ENCODE peak calls at places on chromosomes 4 and X, in four cellular contexts. J is IMR-90, O is ascending aorta, A is psoas muscle. L is an unnamed sample.

GRCh38 chrX:19193584-19193983 is 71.3 kb upstream of the ADGRG2 start:
- DNase-seq in J (no peak), O (no peak), A (no peak), L (no peak)

GRCh38 chr4:24569662-24570061 is 14.7 kb downstream of the DHX15 start:
- DNase-seq in A (no peak), O (no peak), J (no peak), L (no peak)

GRCh38 chr4:88843067-88843723 is 145.6 kb upstream of the NAP1L5 start:
- DNase-seq in J (peak), A (no peak), O (no peak), L (no peak)

GRCh38 chr4:143559757-143560147 is 46.2 kb downstream of the SMARCA5 start:
- DNase-seq in J (no peak), A (no peak), O (no peak), L (no peak)

GRCh38 chr4:104907074-104907649 is 239.5 kb upstream of the TET2 start:
- DNase-seq in O (no peak), J (no peak), A (no peak), L (no peak)

GRCh38 chr4:109313168-109314133 is 11.0 kb upstream of the COL25A1 start:
- DNase-seq in O (no peak), A (no peak), J (no peak), L (no peak)

GRCh38 chr4:122612540-122612939 is 8.3 kb downstream of the IL21 start:
- DNase-seq in J (peak), A (no peak), O (no peak), L (no peak)

GRCh38 chr4:80145739-80146138 is 51.6 kb upstream of the PRDM8 start:
- DNase-seq in A (no peak), J (no peak), O (no peak), L (no peak)

GRCh38 chr4:5361968-5362367 is 310.7 kb downstream of the STK32B start:
- DNase-seq in A (no peak), O (no peak), J (peak), L (no peak)

GRCh38 chrX:119218198-119218597 is 17.9 kb upstream of the PGRMC1 start:
- DNase-seq in J (peak), A (no peak), O (no peak), L (no peak)

GRCh38 chr4:53703267-53703655 is 112.0 kb upstream of the LNX1 start:
- DNase-seq in O (no peak), A (no peak), J (no peak), L (no peak)
- H3K4me3 ChIP-seq in O (peak), A (peak), J (no peak), L (peak)

GRCh38 chr4:124785645-124786044 is 73.1 kb upstream of the ANKRD50 start:
- DNase-seq in A (no peak), J (no peak), O (no peak), L (no peak)

GRCh38 chr4:124783847-124784246 is 71.3 kb upstream of the ANKRD50 start:
- DNase-seq in O (no peak), A (no peak), J (peak), L (no peak)
- H3K27ac ChIP-seq in O (no peak), A (no peak), J (peak), L (no peak)

GRCh38 chr4:8863759-8864682 is 7.6 kb downstream of the HMX1 start:
- DNase-seq in A (no peak), O (no peak), J (no peak), L (no peak)

GRCh38 chr4:8860892-8861575 is 10.6 kb downstream of the HMX1 start:
- DNase-seq in O (no peak), J (no peak), A (no peak), L (no peak)

GRCh38 chr4:8862800-8863758 is 8.6 kb downstream of the HMX1 start:
- DNase-seq in A (no peak), J (no peak), O (no peak), L (no peak)

GRCh38 chr4:8861576-8862279 is 9.9 kb downstream of the HMX1 start:
- DNase-seq in A (no peak), O (no peak), J (no peak), L (no peak)

DNA sequence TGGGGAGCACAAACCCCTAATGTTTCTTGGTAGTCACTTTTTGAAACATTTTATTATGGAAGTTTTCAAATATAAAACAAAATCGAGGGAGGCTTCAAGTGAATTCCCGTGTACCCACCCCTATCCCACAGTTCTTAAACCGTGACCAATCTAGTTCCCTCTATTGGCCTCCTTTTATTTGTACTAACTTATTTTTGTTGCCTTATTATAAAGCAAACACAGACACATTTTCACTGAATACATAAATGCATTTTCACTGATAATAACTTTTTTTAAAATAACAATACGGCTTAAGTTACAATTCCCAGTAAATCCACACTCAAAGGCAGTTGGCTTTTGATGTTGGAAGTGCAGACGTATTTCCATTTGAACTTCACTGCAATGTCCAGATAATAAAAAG is 9.3 kb downstream of the HMX1 start:
- DNase-seq in J (no peak), A (no peak), O (no peak), L (no peak)
- H3K4me3 ChIP-seq in J (no peak), A (no peak), O (no peak), L (no peak)

DNA sequence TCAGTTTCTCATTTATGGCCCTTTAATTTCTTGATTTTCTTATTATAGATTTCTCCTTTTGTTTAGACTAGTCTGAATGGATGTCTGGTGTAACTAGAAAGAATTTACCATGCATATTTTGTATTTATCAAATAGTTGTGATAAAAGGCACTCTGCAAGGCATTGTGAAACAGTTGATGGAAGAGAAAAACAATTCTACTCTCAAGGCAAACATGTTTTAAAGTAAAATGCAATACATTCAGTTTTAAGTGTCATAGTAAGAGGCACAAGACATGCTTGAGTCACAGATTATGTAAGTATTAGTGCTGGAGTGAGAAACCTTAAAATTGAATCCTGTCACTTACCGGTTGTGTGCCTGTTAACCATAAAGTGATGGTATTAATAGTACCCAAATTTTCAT is 283.3 kb upstream of the DKK2 start:
- DNase-seq in O (no peak), A (no peak), J (no peak), L (no peak)
- H3K27ac ChIP-seq in O (no peak), A (no peak), J (no peak), L (no peak)

DNA sequence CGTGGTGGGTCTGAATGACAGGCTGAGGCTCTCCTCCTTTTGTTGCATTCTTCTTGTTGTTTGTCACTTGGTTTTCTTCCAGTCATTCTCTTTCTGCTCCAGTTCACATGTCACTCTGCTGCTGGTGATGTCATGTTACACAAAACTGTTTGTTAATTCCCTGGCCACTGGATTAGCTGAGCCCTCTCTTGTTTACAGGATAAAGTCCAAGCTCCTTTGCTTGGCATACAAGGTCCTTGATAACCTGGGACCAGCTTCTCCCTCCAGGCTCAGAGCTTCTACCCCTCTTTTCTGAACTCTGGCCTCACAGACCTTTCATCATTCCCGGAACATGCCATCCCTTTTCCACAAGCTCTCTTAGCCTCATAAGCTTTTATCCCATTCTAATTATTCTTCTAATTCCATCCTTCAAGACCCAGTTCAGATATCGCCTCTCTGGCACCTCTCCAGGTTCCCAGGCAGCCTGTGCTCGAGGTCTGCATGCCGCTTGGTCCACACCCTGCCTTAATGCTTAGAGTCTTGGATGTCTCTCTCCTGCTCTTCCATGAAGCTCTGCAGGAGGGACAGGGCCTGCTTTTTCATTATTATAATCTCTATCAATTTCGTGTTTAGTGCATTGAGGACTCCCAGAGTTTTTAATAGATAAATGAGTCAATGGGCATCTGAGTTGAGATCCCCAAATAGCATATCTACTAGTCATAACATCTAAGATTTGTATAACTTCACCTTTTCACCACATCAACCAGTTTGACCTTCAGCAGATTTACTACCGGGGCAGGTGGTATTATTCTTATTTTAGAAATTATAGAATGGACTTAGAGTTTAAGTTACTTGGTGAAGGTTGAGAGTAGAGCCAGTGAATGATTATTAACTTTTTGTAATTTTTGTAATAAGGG is 98.7 kb downstream of the TMEM131L start:
- DNase-seq in J (peak), O (no peak), A (no peak), L (peak)
- H3K4me3 ChIP-seq in J (no peak), O (no peak), A (no peak), L (no peak)

GRCh38 chrX:49934729-49935128 is 12.3 kb downstream of the CLCN5 start:
- DNase-seq in A (no peak), J (no peak), O (no peak), L (no peak)

GRCh38 chrX:49930046-49930445 is 7.7 kb downstream of the CLCN5 start:
- DNase-seq in A (no peak), O (no peak), J (peak), L (no peak)

GRCh38 chrX:49932786-49933185 is 10.4 kb downstream of the CLCN5 start:
- DNase-seq in J (no peak), O (no peak), A (no peak), L (no peak)

GRCh38 chrX:49934148-49934547 is 11.8 kb downstream of the CLCN5 start:
- DNase-seq in A (no peak), J (no peak), O (no peak), L (no peak)
- H3K27ac ChIP-seq in A (no peak), J (no peak), O (no peak), L (no peak)

GRCh38 chr4:140952709-140953108 is 180.6 kb downstream of the RNF150 start:
- DNase-seq in J (peak), A (no peak), O (no peak), L (no peak)
- H3K4me3 ChIP-seq in J (no peak), A (no peak), O (no peak), L (no peak)

GRCh38 chrX:41559662-41560061 is 112.5 kb downstream of the NYX start:
- DNase-seq in O (no peak), J (peak), A (no peak), L (no peak)

GRCh38 chrX:41558531-41558930 is 111.4 kb downstream of the NYX start:
- DNase-seq in O (no peak), A (no peak), J (peak), L (no peak)

GRCh38 chrX:41561045-41561444 is 113.9 kb downstream of the NYX start:
- DNase-seq in A (no peak), J (peak), O (no peak), L (no peak)

GRCh38 chrX:41556958-41557357 is 109.8 kb downstream of the NYX start:
- DNase-seq in J (no peak), O (no peak), A (no peak), L (no peak)

DNA sequence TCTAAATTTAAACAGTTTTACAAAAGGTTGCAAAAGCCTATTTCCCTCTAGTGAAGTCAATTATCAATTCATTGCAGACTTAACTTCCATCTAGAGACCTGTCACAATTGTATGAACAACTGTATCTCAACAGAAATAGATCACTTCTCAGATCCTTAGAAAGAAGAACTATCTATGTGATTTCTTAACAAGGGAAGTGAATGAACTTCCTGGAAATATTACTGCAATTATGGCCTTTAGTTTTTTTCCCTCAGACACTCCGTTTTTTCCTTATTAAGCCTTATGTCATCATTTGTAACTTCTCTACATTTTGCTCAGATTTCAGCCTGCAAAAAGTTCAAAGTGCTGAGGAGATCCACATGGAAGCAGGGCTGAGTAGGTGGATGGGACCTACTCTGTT is 112.1 kb downstream of the NYX start:
- DNase-seq in A (no peak), J (no peak), O (no peak), L (no peak)
- H3K27ac ChIP-seq in A (no peak), J (no peak), O (peak), L (no peak)

L was measured in dorsolateral prefrontal cortex.